ENCODE peak calls at places on chromosome 10, in nine cellular contexts. T is BE2C; F is Right ventricle myocardium superior; Y is activated CD4-positive, alpha-beta T cell treated with anti-CD3 and anti-CD28 coated beads, Interleukin-2, amount 50 U/mL, for 48 hours; L is AG04449; M is NCI-H1436; B is NCI-H69; A is NCI-H226; H is occipital lobe. S is an unnamed sample.
A peak's percentile ranks its signal among the peaks of the same experiment; 100 is the strongest.

GRCh38 chr10:95430231-95430951 is 130.8 kb downstream of the SORBS1 start:
- DNase-seq in T (peak; percentile 35), F (no peak), Y (peak; percentile 31), A (peak; percentile 30), H (peak; percentile 34), L (no peak), B (peak; percentile 53), M (peak; percentile 57), S (peak; percentile 15)

GRCh38 chr10:5545778-5546710 is 21.3 kb downstream of the CALML3 start:
- DNase-seq in M (no peak), A (no peak), L (peak; percentile 65), H (no peak), B (no peak), Y (no peak), T (no peak), F (peak; percentile 74), S (no peak)

GRCh38 chr10:75065081-75065480 is 46.4 kb upstream of the SAMD8 start:
- DNase-seq in L (no peak), Y (no peak), M (no peak), F (no peak), B (no peak), T (no peak), H (no peak), A (no peak), S (no peak)

GRCh38 chr10:132690821-132691610 is 94.9 kb downstream of the NKX6-2 start:
- DNase-seq in B (no peak), T (no peak), A (no peak), M (no peak), Y (no peak), H (no peak), F (peak; percentile 29), L (no peak), S (no peak)

GRCh38 chr10:61974611-61975010 is 73.1 kb downstream of the ARID5B start:
- DNase-seq in B (peak; percentile 96), M (peak; percentile 17), Y (no peak), L (no peak), T (peak; percentile 72), F (peak; percentile 73), H (peak; percentile 17), A (peak; percentile 12), S (no peak)

GRCh38 chr10:44961931-44962750 is 2.5 kb downstream of the RASSF4 start:
- DNase-seq in T (no peak), Y (no peak), L (no peak), A (no peak), F (no peak), B (no peak), H (no peak), M (no peak), S (no peak)

GRCh38 chr10:90319188-90319914 is 538.5 kb downstream of the HTR7 start:
- DNase-seq in T (no peak), B (peak; percentile 53), A (peak; percentile 74), L (peak; percentile 34), M (no peak), H (no peak), F (no peak), Y (no peak), S (no peak)

GRCh38 chr10:123669901-123670300 is 3.7 kb downstream of the GPR26 start:
- DNase-seq in Y (no peak), A (no peak), B (no peak), L (no peak), F (no peak), M (no peak), T (no peak), H (no peak), S (no peak)

GRCh38 chr10:62803993-62804383 is 532 bp upstream of the ADO start:
- DNase-seq in M (no peak), L (no peak), B (no peak), H (no peak), T (no peak), Y (no peak), F (no peak), A (no peak), S (no peak)

GRCh38 chr10:85545874-85546273 is 820.7 kb downstream of the GRID1 start:
- DNase-seq in M (no peak), A (no peak), Y (no peak), T (no peak), F (no peak), H (no peak), B (peak; percentile 78), L (no peak), S (no peak)

GRCh38 chr10:52261362-52261761 is 52.7 kb upstream of the DKK1 start:
- DNase-seq in H (no peak), A (no peak), M (no peak), Y (no peak), B (no peak), F (no peak), L (no peak), T (no peak), S (no peak)

GRCh38 chr10:53102424-53102823 is 329.8 kb upstream of the MBL2 start:
- DNase-seq in A (no peak), B (no peak), Y (no peak), F (no peak), H (no peak), L (no peak), M (no peak), T (no peak), S (no peak)

GRCh38 chr10:86163522-86164215 is 202.9 kb downstream of the GRID1 start:
- DNase-seq in A (no peak), M (no peak), H (no peak), B (peak; percentile 22), Y (no peak), L (no peak), F (no peak), T (no peak), S (no peak)

GRCh38 chr10:59968705-59969104 is 62.3 kb upstream of the CCDC6 start:
- DNase-seq in T (no peak), L (no peak), A (no peak), H (no peak), B (peak; percentile 63), F (no peak), M (no peak), Y (no peak), S (no peak)

GRCh38 chr10:43057231-43057711 is 19.6 kb upstream of the RET start:
- DNase-seq in M (no peak), H (no peak), B (no peak), Y (no peak), F (no peak), A (no peak), L (no peak), T (peak; percentile 70), S (no peak)

GRCh38 chr10:128711776-128712175 is 585.6 kb upstream of the MKI67 start:
- DNase-seq in B (no peak), T (no peak), Y (no peak), M (no peak), A (no peak), H (no peak), L (no peak), F (no peak), S (no peak)

GRCh38 chr10:43206391-43207235 is 60.3 kb downstream of the RASGEF1A start:
- DNase-seq in L (no peak), F (peak; percentile 26), Y (no peak), M (no peak), A (no peak), H (no peak), B (no peak), T (peak; percentile 3), S (no peak)

GRCh38 chr10:52466464-52466863 is 152.4 kb downstream of the DKK1 start:
- DNase-seq in B (peak; percentile 10), A (no peak), H (no peak), F (peak; percentile 40), L (no peak), Y (no peak), T (peak; percentile 21), M (no peak), S (no peak)

GRCh38 chr10:14571866-14572507 is 202.7 kb downstream of the FAM107B start:
- DNase-seq in L (no peak), Y (peak; percentile 55), H (peak; percentile 37), F (no peak), A (peak; percentile 97), M (no peak), B (no peak), T (no peak), S (no peak)

GRCh38 chr10:5518143-5518542 is 6.6 kb upstream of the CALML3 start:
- DNase-seq in Y (no peak), H (no peak), L (no peak), F (no peak), B (peak; percentile 82), T (no peak), M (no peak), A (no peak), S (peak; percentile 81)

GRCh38 chr10:43861966-43862751 is 213.5 kb upstream of the ZNF32 start:
- DNase-seq in M (no peak), H (no peak), Y (no peak), T (peak; percentile 27), F (no peak), L (peak; percentile 94), A (no peak), B (no peak), S (no peak)

GRCh38 chr10:127485153-127485857 is 63.8 kb upstream of the NPS start:
- DNase-seq in B (no peak), Y (no peak), M (no peak), F (no peak), H (no peak), A (no peak), T (no peak), L (no peak), S (no peak)

GRCh38 chr10:452512-453504 is 236.7 kb downstream of the DIP2C start:
- DNase-seq in B (peak; percentile 20), H (no peak), L (no peak), T (no peak), Y (no peak), F (no peak), A (no peak), M (no peak), S (no peak)